ENCODE peak calls at places on chromosomes 13 and 19, in four cellular contexts. N is HepG2; J is effector memory CD4-positive, alpha-beta T cell; K is CD4-positive, CD25-positive, alpha-beta regulatory T cell. C is an unnamed sample.
A peak's percentile ranks its signal among the peaks of the same experiment; 100 is the strongest.

GRCh38 chr19:39704181-39705044 is at the start of gene LGALS14:
- DNase-seq in K (no peak), J (no peak), N (no peak), C (no peak)

GRCh38 chr19:6018786-6019185 is 40.8 kb upstream of the RANBP3 start:
- DNase-seq in N (no peak), K (peak; percentile 32), J (no peak), C (no peak)

GRCh38 chr19:860481-861098 is 1.1 kb downstream of the CFD start:
- DNase-seq in K (peak; percentile 65), J (peak; percentile 32), N (peak; percentile 53), C (peak; percentile 84)

GRCh38 chr13:51233117-51233826 is 11.1 kb downstream of the FAM124A start:
- DNase-seq in J (no peak), N (no peak), K (no peak), C (no peak)

GRCh38 chr13:23427342-23428182 is 5.9 kb downstream of the SACS start:
- DNase-seq in N (peak; percentile 5), K (no peak), J (no peak), C (peak; percentile 57)

GRCh38 chr13:93496985-93497673 is 270.5 kb downstream of the GPC6 start:
- DNase-seq in K (no peak), J (no peak), N (no peak), C (no peak)

GRCh38 chr13:109668433-109669233 is 117.8 kb downstream of the IRS2 start:
- DNase-seq in K (no peak), J (no peak), N (no peak), C (no peak)

GRCh38 chr19:39708594-39708993 is 4.3 kb downstream of the LGALS14 start:
- DNase-seq in J (no peak), N (no peak), K (no peak), C (no peak)

GRCh38 chr19:16794456-16794855 is 34.7 kb upstream of the SIN3B start:
- DNase-seq in N (no peak), J (no peak), K (no peak), C (no peak)

GRCh38 chr19:53865918-53866696 is 1.6 kb upstream of the MYADM start:
- DNase-seq in J (peak; percentile 58), N (peak; percentile 68), K (peak; percentile 69), C (peak; percentile 95)

GRCh38 chr19:17052439-17052838 is 22.8 kb downstream of the HAUS8 start:
- DNase-seq in J (no peak), N (no peak), K (peak; percentile 51), C (no peak)

GRCh38 chr19:7067716-7068115 is 1.8 kb upstream of the ZNF557 start:
- DNase-seq in J (no peak), K (no peak), N (no peak), C (no peak)

GRCh38 chr13:87669379-87669978 is 1.7 kb upstream of the SLITRK5 start:
- DNase-seq in J (no peak), K (peak; percentile 30), N (peak; percentile 9), C (no peak)

GRCh38 chr13:44934724-44935123 is 54.5 kb downstream of the NUFIP1 start:
- DNase-seq in N (no peak), K (peak; percentile 12), J (no peak), C (no peak)

GRCh38 chr19:2345794-2346663 is 14.0 kb upstream of the TMPRSS9 start:
- DNase-seq in N (no peak), J (no peak), K (no peak), C (peak; percentile 78)

GRCh38 chr13:84684048-84684662 is 801.9 kb upstream of the SLITRK1 start:
- DNase-seq in N (no peak), K (no peak), J (no peak), C (no peak)

GRCh38 chr19:48290341-48290922 is 20.6 kb downstream of the ZNF114 start:
- DNase-seq in N (no peak), K (no peak), J (no peak), C (peak; percentile 41)

GRCh38 chr13:31094331-31095015 is 67.2 kb downstream of the HSPH1 start:
- DNase-seq in K (no peak), N (no peak), J (no peak), C (no peak)

GRCh38 chr19:14435320-14436050 is 2.4 kb downstream of the PKN1 start:
- DNase-seq in N (no peak), J (no peak), K (no peak), C (no peak)

GRCh38 chr13:26377038-26377437 is 123.1 kb downstream of the CDK8 start:
- DNase-seq in K (peak; percentile 24), N (peak; percentile 28), J (no peak), C (peak; percentile 18)

GRCh38 chr13:107374038-107374437 is 806.1 kb upstream of the ARGLU1 start:
- DNase-seq in J (no peak), N (no peak), K (no peak), C (no peak)

GRCh38 chr19:7533281-7533819 is 2.2 kb upstream of the PNPLA6 start:
- DNase-seq in N (no peak), K (no peak), J (no peak), C (peak; percentile 88)

GRCh38 chr19:2261438-2262172 is 5.4 kb upstream of the JSRP1 start:
- DNase-seq in N (no peak), J (no peak), K (peak; percentile 78), C (peak; percentile 65)

GRCh38 chr19:4229179-4229931 is at the start of gene EBI3:
- DNase-seq in J (no peak), K (peak; percentile 15), N (no peak), C (peak; percentile 66)

GRCh38 chr19:29893606-29894284 is 48.3 kb upstream of the URI1 start:
- DNase-seq in N (no peak), J (no peak), K (no peak), C (no peak)

GRCh38 chr13:47112205-47112896 is 215.5 kb upstream of the HTR2A start:
- DNase-seq in N (no peak), J (no peak), K (no peak), C (no peak)

GRCh38 chr13:91155512-91156114 is 191.9 kb upstream of the MIR17HG start:
- DNase-seq in N (no peak), K (no peak), J (no peak), C (no peak)

GRCh38 chr19:54959840-54960239 is 6.3 kb upstream of the NLRP2 start:
- DNase-seq in K (peak; percentile 27), N (no peak), J (no peak), C (no peak)

GRCh38 chr13:74062933-74063332 is 71.3 kb downstream of the KLF12 start:
- DNase-seq in J (no peak), N (no peak), K (no peak), C (peak; percentile 78)

GRCh38 chr19:54967611-54968010 is 1.4 kb downstream of the NLRP2 start:
- DNase-seq in N (no peak), J (no peak), K (no peak), C (no peak)

GRCh38 chr19:29614046-29614445 is 8.0 kb downstream of the POP4 start:
- DNase-seq in J (no peak), K (no peak), N (no peak), C (no peak)

GRCh38 chr19:18775586-18776287 is 15.4 kb downstream of the COMP start:
- DNase-seq in K (no peak), J (no peak), N (no peak), C (peak; percentile 59)

GRCh38 chr13:105428816-105429215 is 1106.6 kb downstream of the EFNB2 start:
- DNase-seq in K (no peak), N (no peak), J (no peak), C (no peak)

GRCh38 chr19:15454371-15454800 is 4.6 kb upstream of the WIZ start:
- DNase-seq in J (no peak), K (no peak), N (no peak), C (peak; percentile 60)

GRCh38 chr19:30128211-30128610 is 186.2 kb downstream of the URI1 start:
- DNase-seq in N (no peak), K (no peak), J (no peak), C (no peak)

GRCh38 chr19:20039203-20039723 is at the start of gene ZNF682:
- DNase-seq in J (peak; percentile 84), K (peak; percentile 94), N (peak; percentile 84), C (peak; percentile 96)

GRCh38 chr19:20035935-20036334 is 3.4 kb downstream of the ZNF682 start:
- DNase-seq in N (no peak), K (no peak), J (no peak), C (no peak)

GRCh38 chr19:20038358-20039202 is 725 bp downstream of the ZNF682 start:
- DNase-seq in N (no peak), J (no peak), K (no peak), C (no peak)
- H3K4me1 ChIP-seq in N (peaks cover 16% of the 10 kb centered on the region), J (no peaks in the 10 kb centered on the region), K (peaks cover 10% of the 10 kb centered on the region), C (no peaks in the 10 kb centered on the region)

DNA sequence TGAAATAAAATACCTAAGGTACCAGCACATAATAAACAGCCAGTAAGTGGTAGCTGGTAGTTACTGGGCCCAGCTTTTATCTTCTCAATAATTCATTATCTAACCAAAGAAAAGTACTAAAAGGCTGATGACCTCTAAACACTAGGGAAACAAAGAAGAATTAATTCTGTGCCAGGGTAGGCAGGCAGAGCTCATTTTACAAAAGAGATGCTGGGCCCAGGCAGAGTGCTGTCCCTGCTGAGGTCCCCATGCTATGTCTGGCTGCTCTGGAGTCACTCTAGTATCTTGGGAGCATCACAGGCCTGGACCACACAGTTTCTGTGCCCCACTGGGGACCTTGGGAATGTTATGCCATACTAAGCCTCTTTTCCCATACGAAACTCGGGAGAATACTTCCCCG is 18.2 kb downstream of the ZNF507 start:
- DNase-seq in K (no peak), J (no peak), N (no peak), C (no peak)
- H3K27ac ChIP-seq in K (no peak overlapping the region), J (no peak overlapping the region), N (peak overlapping the region; percentile 70), C (peak overlapping the region; percentile 50)

GRCh38 chr13:50078512-50079277 is 63.5 kb downstream of the KCNRG start:
- DNase-seq in J (no peak), K (no peak), N (no peak), C (no peak)

GRCh38 chr13:50073340-50073739 is 58.1 kb downstream of the KCNRG start:
- DNase-seq in J (no peak), K (no peak), N (no peak), C (no peak)

GRCh38 chr13:50072676-50073075 is 57.4 kb downstream of the KCNRG start:
- DNase-seq in N (no peak), J (no peak), K (no peak), C (no peak)

GRCh38 chr13:50074843-50075242 is 59.6 kb downstream of the KCNRG start:
- DNase-seq in J (no peak), N (no peak), K (peak; percentile 51), C (no peak)

DNA sequence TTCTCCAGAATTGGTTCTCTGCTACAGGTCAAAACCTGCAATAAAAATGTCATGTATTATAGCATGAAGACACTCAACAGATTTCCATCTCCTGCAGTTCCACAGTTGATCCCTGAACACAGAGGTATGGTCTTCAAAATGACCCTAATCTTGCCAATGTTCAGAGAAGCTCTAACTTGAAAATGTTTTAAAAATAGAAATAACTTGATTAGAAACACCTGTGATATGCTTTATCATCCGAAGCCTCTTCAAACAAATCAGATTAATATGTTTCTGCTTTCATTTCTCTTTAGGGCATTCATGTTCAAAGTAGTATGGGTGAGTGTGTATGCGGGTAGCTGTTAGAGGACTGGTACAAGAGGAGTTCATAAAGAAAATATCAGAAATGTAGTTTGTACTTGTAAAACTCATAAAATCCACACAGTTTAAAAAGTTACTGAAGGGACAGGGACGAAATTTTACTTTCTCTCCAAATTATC is 60.4 kb downstream of the KCNRG start:
- DNase-seq in N (no peak), K (peak; percentile 19), J (no peak), C (no peak)
- H3K4me1 ChIP-seq in N (peaks cover 52% of the 10 kb centered on the region), K (peaks cover 58% of the 10 kb centered on the region), J (no peaks in the 10 kb centered on the region), C (no peaks in the 10 kb centered on the region)

DNA sequence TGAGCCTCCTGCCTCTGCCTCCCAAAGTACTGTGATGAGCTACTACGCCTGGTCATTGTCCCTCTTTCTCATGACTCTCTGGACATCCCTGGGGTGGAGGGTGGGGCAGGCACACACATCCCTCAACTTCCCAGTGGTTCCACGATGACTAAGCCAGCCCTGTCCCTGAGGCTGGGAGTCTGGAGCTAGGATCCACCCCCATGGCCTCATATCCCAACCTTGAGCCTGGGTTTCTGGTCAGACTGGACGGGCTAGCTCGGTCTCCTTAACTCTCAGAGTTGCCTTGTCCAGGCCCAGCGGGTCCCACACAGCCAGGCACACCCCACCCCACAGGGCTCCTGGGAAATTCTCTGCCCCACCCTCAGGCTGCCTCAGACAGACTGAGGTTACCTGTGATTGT is 19.6 kb downstream of the IER2 start:
- DNase-seq in N (no peak), K (no peak), J (no peak), C (no peak)
- H3K27ac ChIP-seq in N (peak overlapping the region; percentile 43), K (peak overlapping the region; percentile 91), J (peak overlapping the region; percentile 78), C (no peak overlapping the region)

C was measured in right cardiac atrium.